ENCODE peak calls at places on chromosomes 6 and 20, in seven cellular contexts. H, J, V, C, F, S and R are unnamed samples.

GRCh38 chr6:165695736-165696515 is 32.9 kb upstream of the PDE10A start:
- DNase-seq in H (peak), J (no peak), V (no peak), C (no peak), F (no peak), S (no peak), R (no peak)

GRCh38 chr6:155442562-155442961 is 13.1 kb downstream of the NOX3 start:
- DNase-seq in H (no peak), J (no peak), V (peak), C (no peak), F (no peak), S (no peak), R (no peak)

GRCh38 chr6:26204332-26205160 is 117.3 kb downstream of the HFE start:
- DNase-seq in H (peak), J (peak), V (peak), C (peak), F (peak), S (peak), R (peak)

GRCh38 chr6:96907498-96907897 is 9.8 kb upstream of the NDUFAF4 start:
- DNase-seq in H (peak), J (no peak), V (no peak), C (no peak), F (no peak), S (no peak), R (peak)

GRCh38 chr20:51034461-51034860 is 11.6 kb upstream of the KCNG1 start:
- DNase-seq in H (no peak), J (no peak), V (no peak), C (no peak), F (no peak), S (no peak), R (no peak)

GRCh38 chr20:33827629-33828325 is 16.6 kb downstream of the CHMP4B start:
- DNase-seq in H (no peak), J (no peak), V (no peak), C (no peak), F (no peak), S (no peak), R (no peak)

GRCh38 chr6:26065952-26066380 is 21.3 kb upstream of the HFE start:
- DNase-seq in H (peak), J (no peak), V (peak), C (no peak), F (peak), S (peak), R (peak)

GRCh38 chr20:1341561-1342265 is 12.8 kb upstream of the SDCBP2 start:
- DNase-seq in H (peak), J (no peak), V (peak), C (no peak), F (no peak), S (no peak), R (peak)

GRCh38 chr6:159074120-159074684 is 29.4 kb upstream of the TAGAP start:
- DNase-seq in H (peak), J (no peak), V (peak), C (no peak), F (no peak), S (peak), R (peak)

GRCh38 chr6:96611342-96611964 is 48.5 kb downstream of the FHL5 start:
- DNase-seq in H (no peak), J (no peak), V (no peak), C (no peak), F (no peak), S (no peak), R (no peak)

GRCh38 chr20:3165473-3166337 is 6.0 kb upstream of the FASTKD5 start:
- DNase-seq in H (peak), J (peak), V (peak), C (no peak), F (peak), S (no peak), R (no peak)

GRCh38 chr6:134918418-134918961 is 31.4 kb downstream of the ALDH8A1 start:
- DNase-seq in H (no peak), J (no peak), V (no peak), C (no peak), F (no peak), S (no peak), R (no peak)

GRCh38 chr6:131116755-131117360 is 18.4 kb upstream of the AKAP7 start:
- DNase-seq in H (peak), J (no peak), V (no peak), C (no peak), F (no peak), S (peak), R (peak)

GRCh38 chr6:90297124-90297865 is 652 bp upstream of the BACH2 start:
- DNase-seq in H (no peak), J (no peak), V (peak), C (no peak), F (no peak), S (no peak), R (no peak)

GRCh38 chr6:12482386-12482785 is 192.2 kb downstream of the EDN1 start:
- DNase-seq in H (no peak), J (no peak), V (no peak), C (no peak), F (no peak), S (no peak), R (no peak)

GRCh38 chr6:156185113-156185512 is 592.1 kb upstream of the ARID1B start:
- DNase-seq in H (no peak), J (no peak), V (no peak), C (no peak), F (no peak), S (no peak), R (no peak)

GRCh38 chr20:24451428-24451827 is 18.0 kb upstream of the SYNDIG1 start:
- DNase-seq in H (no peak), J (no peak), V (no peak), C (no peak), F (no peak), S (no peak), R (no peak)

GRCh38 chr6:134658596-134658995 is 291.3 kb downstream of the ALDH8A1 start:
- DNase-seq in H (peak), J (no peak), V (no peak), C (no peak), F (no peak), S (no peak), R (no peak)

GRCh38 chr20:37943501-37944455 is 40.9 kb downstream of the VSTM2L start:
- DNase-seq in H (no peak), J (no peak), V (no peak), C (no peak), F (no peak), S (no peak), R (no peak)

GRCh38 chr20:59159822-59160740 is 3.5 kb upstream of the ZNF831 start:
- DNase-seq in H (no peak), J (no peak), V (no peak), C (no peak), F (no peak), S (no peak), R (no peak)

GRCh38 chr20:37316116-37316774 is 26.8 kb downstream of the MANBAL start:
- DNase-seq in H (no peak), J (no peak), V (no peak), C (no peak), F (no peak), S (no peak), R (no peak)

GRCh38 chr6:109772961-109773431 is 81.9 kb downstream of the FIG4 start:
- DNase-seq in H (peak), J (peak), V (no peak), C (peak), F (no peak), S (no peak), R (peak)

GRCh38 chr20:21557246-21557982 is 43.5 kb upstream of the NKX2-2 start:
- DNase-seq in H (no peak), J (no peak), V (no peak), C (no peak), F (no peak), S (no peak), R (no peak)

GRCh38 chr6:16402501-16402900 is 164.1 kb downstream of the GMPR start:
- DNase-seq in H (peak), J (no peak), V (peak), C (no peak), F (no peak), S (no peak), R (no peak)

GRCh38 chr6:139570166-139570565 is 195.7 kb upstream of the CITED2 start:
- DNase-seq in H (peak), J (no peak), V (no peak), C (no peak), F (no peak), S (no peak), R (no peak)

GRCh38 chr6:155380666-155381332 is 66.5 kb upstream of the TFB1M start:
- DNase-seq in H (no peak), J (no peak), V (no peak), C (no peak), F (no peak), S (no peak), R (no peak)

GRCh38 chr6:38337819-38338465 is 301.8 kb downstream of the BTBD9 start:
- DNase-seq in H (peak), J (no peak), V (no peak), C (no peak), F (no peak), S (no peak), R (peak)
- TF ChIP-seq CTCF in H (peak), J (no peak), V (no peak), C (no peak), F (peak), S (no peak), R (peak)

GRCh38 chr6:37653933-37654565 is 43.6 kb downstream of the MDGA1 start:
- DNase-seq in H (peak), J (no peak), V (peak), C (no peak), F (no peak), S (peak), R (peak)
- TF ChIP-seq CTCF in H (peak), J (peak), V (peak), C (peak), F (no peak), S (peak), R (peak)

GRCh38 chr6:157689875-157690274 is 133.2 kb upstream of the SNX9 start:
- DNase-seq in H (no peak), J (no peak), V (no peak), C (no peak), F (peak), S (no peak), R (no peak)

GRCh38 chr6:157688275-157688959 is 134.6 kb upstream of the SNX9 start:
- DNase-seq in H (no peak), J (no peak), V (no peak), C (no peak), F (peak), S (no peak), R (no peak)

GRCh38 chr6:157690441-157691210 is 132.4 kb upstream of the SNX9 start:
- DNase-seq in H (no peak), J (no peak), V (no peak), C (no peak), F (peak), S (no peak), R (no peak)

GRCh38 chr6:157685596-157686280 is 137.3 kb upstream of the SNX9 start:
- DNase-seq in H (no peak), J (no peak), V (no peak), C (no peak), F (no peak), S (no peak), R (no peak)

GRCh38 chr6:157688960-157689599 is 134.0 kb upstream of the SNX9 start:
- DNase-seq in H (no peak), J (no peak), V (no peak), C (no peak), F (peak), S (peak), R (no peak)
- TF ChIP-seq CTCF in H (peak), J (no peak), V (peak), C (no peak), F (no peak), S (no peak), R (peak)

DNA sequence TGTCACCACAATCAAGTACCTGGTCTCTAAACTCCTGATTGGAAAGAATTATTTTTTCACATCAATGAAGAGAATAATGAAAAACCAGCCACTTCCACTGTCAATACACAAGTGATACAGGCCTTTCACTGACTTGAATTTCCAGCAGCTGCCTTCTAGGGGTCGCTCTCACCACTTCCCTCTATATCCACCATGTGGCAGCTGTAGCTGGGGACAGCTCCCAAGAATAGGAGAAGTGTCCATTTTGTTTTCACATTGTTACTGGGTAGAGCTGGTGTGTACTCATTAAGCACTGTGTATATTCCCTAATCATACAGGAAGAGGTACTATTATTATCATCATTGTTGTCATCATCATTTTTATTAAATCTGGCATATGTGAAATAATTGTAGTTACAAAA is 438.4 kb upstream of the SPTLC3 start:
- DNase-seq in H (peak), J (no peak), V (peak), C (no peak), F (no peak), S (peak), R (no peak)
- TF ChIP-seq CTCF in H (peak), J (no peak), V (peak), C (peak), F (no peak), S (peak), R (no peak)

GRCh38 chr20:40706977-40707582 is 18.0 kb upstream of the MAFB start:
- DNase-seq in H (no peak), J (no peak), V (no peak), C (no peak), F (no peak), S (no peak), R (no peak)
- TF ChIP-seq CTCF in H (peak), J (no peak), V (peak), C (peak), F (no peak), S (peak), R (peak)

GRCh38 chr6:157613011-157613522 is 210.0 kb upstream of the SNX9 start:
- DNase-seq in H (peak), J (no peak), V (no peak), C (no peak), F (no peak), S (no peak), R (peak)

GRCh38 chr6:157614026-157614484 is 209.0 kb upstream of the SNX9 start:
- DNase-seq in H (peak), J (no peak), V (no peak), C (no peak), F (no peak), S (no peak), R (no peak)

GRCh38 chr6:157615951-157616350 is 207.1 kb upstream of the SNX9 start:
- DNase-seq in H (no peak), J (no peak), V (no peak), C (no peak), F (no peak), S (no peak), R (no peak)

GRCh38 chr6:157611406-157611805 is 211.6 kb upstream of the SNX9 start:
- DNase-seq in H (no peak), J (no peak), V (no peak), C (no peak), F (no peak), S (no peak), R (no peak)

GRCh38 chr6:157615411-157615763 is 207.7 kb upstream of the SNX9 start:
- DNase-seq in H (no peak), J (no peak), V (no peak), C (no peak), F (no peak), S (no peak), R (no peak)
- TF ChIP-seq CTCF in H (peak), J (peak), V (peak), C (no peak), F (no peak), S (no peak), R (no peak)